ENCODE peak calls at places on chromosomes 4 and X, in five cellular contexts. J is lung, W is H7, X is uterus, L is ovary. U is an unnamed sample. For H3K27me3, the result is how much of the 10 kb centered on the place peaks cover.

GRCh38 chr4:38189445-38189844 is 229.2 kb downstream of the PTTG2 start:
- DNase-seq in J (no peak), W (no peak), X (no peak), L (no peak), U (no peak)

GRCh38 chr4:56181140-56181950 is 205.9 kb downstream of the AASDH start:
- DNase-seq in J (no peak), W (no peak), X (no peak), L (no peak), U (no peak)

GRCh38 chr4:169723207-169723606 is 34.5 kb downstream of the HPF1 start:
- DNase-seq in J (no peak), W (peak), X (no peak), L (no peak), U (no peak)

GRCh38 chr4:185638548-185639301 is 103.4 kb upstream of the PDLIM3 start:
- DNase-seq in J (no peak), W (peak), X (no peak), L (no peak), U (no peak)

GRCh38 chr4:1244081-1244977 is 4.6 kb downstream of the CTBP1 start:
- DNase-seq in J (no peak), W (peak), X (peak), L (peak), U (no peak)

GRCh38 chr4:48970471-48970921 is 15.6 kb upstream of the CWH43 start:
- DNase-seq in J (no peak), W (no peak), X (no peak), L (no peak), U (no peak)

GRCh38 chr4:168815373-168816345 is 194.4 kb downstream of the CBR4 start:
- DNase-seq in J (no peak), W (no peak), X (no peak), L (no peak), U (peak)

GRCh38 chrX:134673123-134673522 is 14.9 kb upstream of the PLAC1 start:
- DNase-seq in J (no peak), W (no peak), X (no peak), L (no peak), U (no peak)

GRCh38 chrX:13693341-13693871 is 4.5 kb downstream of the RAB9A start:
- DNase-seq in J (no peak), W (peak), X (no peak), L (no peak), U (no peak)

GRCh38 chr4:161894014-161894413 is 269.8 kb downstream of the FSTL5 start:
- DNase-seq in J (no peak), W (no peak), X (no peak), L (no peak), U (no peak)

GRCh38 chr4:88320174-88320779 is 35.9 kb upstream of the PPM1K start:
- DNase-seq in J (no peak), W (peak), X (no peak), L (no peak), U (no peak)

GRCh38 chrX:130091976-130092522 is 18.2 kb downstream of the ELF4 start:
- DNase-seq in J (peak), W (peak), X (no peak), L (no peak), U (no peak)

GRCh38 chr4:121738780-121739547 is 26.0 kb downstream of the SMIM43 start:
- DNase-seq in J (no peak), W (no peak), X (no peak), L (peak), U (no peak)

DNA sequence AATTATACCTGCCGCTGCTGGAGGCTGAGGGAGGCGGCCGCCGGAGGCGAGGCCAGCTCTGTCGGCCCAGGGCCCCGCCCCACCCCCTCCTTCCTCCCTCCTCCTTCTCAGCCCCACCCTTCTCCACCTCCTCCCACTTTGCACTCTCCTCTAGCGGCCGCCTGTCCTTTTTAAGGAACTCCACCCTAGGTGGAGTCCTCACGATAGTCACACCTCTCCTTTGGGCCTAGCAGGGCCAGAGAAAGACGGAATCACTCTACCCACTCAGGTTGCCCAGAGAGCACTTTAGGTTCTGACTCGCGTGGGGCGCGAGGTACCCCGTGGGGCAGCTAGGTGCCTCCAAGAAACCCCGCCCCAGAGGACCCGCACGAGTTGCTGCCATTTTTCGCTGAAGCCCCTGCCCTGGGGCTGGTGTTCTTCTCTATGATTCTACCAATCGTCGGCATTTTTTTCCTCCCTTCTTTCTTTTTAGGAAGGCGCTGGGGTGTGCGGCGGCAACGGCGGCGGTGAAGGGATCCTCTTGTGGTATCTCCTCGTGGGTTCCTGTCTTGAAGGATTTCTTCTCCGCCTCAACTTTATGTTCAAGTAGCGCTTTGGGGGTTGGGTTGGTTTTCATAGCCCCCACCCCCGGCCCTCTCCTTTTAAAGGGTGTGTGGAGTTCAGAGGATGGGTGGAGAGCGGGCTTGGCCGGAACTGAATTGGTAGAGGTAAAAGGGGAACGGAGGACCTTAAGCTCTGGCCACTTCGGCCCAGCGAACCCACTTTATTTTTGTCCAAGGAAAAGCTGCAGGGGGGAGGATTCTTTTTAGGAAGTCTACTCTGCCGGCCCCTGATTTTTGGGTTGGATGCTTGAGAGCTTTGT is at the start of gene KLF8:
- DNase-seq in J (peak), W (peak), X (peak), L (peak), U (peak)
- H3K4me3 ChIP-seq in J (peak), W (peak), X (peak), L (peak), U (peak)

GRCh38 chrX:71466979-71467523 is 65.9 kb upstream of the OGT start:
- DNase-seq in J (no peak), W (no peak), X (no peak), L (no peak), U (no peak)
- H3K27me3 ChIP-seq in J (under half), W (under half), X (under half), L (under half), U (under half)

GRCh38 chrX:49060914-49061313 is 2.1 kb downstream of the CCDC120 start:
- DNase-seq in J (no peak), W (no peak), X (no peak), L (no peak), U (no peak)

GRCh38 chrX:49061490-49061889 is 2.7 kb downstream of the CCDC120 start:
- DNase-seq in J (no peak), W (no peak), X (no peak), L (no peak), U (no peak)

GRCh38 chrX:49061916-49062315 is 3.1 kb downstream of the CCDC120 start:
- DNase-seq in J (no peak), W (peak), X (no peak), L (peak), U (no peak)

GRCh38 chrX:49058794-49059193 is at the start of gene CCDC120:
- DNase-seq in J (peak), W (peak), X (no peak), L (no peak), U (peak)

DNA sequence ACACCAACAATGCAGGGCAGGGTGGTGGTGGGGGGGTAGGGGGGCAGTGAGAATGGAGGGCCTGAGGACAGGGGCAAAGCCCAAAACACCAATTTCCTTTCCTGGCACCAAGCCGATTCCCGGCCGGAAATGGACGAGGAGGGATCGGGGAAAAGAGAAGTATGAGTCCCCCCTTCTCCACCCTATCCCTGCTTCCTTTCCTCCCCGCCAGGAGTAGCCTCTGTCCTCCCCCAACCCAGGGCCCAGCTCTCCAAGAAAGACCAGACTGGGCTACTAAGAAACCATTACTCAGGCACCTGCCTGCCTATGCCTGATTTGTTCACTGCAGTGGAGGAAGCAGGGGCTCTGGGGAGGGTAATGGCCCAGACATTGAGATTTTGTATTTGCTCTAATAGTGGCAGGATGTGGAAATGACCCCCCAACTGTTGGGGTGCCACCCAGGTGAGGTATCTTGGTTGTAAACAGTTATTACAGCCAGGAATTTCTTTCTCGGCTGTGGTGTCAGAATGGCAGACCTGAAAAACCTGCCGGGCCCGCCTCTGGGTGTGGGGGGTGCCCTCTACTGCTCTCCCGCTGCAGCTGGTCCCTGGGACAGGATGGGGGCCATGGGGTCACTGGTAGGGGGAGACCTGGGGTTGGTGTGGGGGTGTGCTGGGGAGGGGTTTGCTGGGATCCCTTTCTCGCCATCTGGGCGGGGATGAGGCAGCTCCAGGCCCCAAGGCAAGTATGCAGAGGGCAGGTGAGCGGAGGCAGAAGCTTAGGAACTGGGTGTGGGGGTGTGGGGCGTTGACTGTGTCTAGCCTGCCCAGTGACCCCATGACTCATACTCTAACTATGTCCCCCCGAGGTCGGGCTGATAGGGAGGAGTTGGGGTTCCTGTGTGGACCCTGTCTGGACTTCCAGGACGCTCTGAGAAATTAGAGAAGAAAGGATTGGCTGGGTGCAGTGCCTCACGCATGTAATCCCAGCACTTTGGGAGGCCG is 701 bp downstream of the CCDC120 start:
- DNase-seq in J (no peak), W (peak), X (no peak), L (no peak), U (peak)
- H3K4me3 ChIP-seq in J (peak), W (peak), X (no peak), L (no peak), U (peak)

GRCh38 chr4:80196259-80197131 is 808 bp upstream of the PRDM8 start:
- DNase-seq in J (no peak), W (peak), X (no peak), L (no peak), U (no peak)

GRCh38 chr4:80197132-80197573 is at the start of gene PRDM8:
- DNase-seq in J (no peak), W (peak), X (no peak), L (no peak), U (peak)

GRCh38 chr4:80199947-80200346 is 2.6 kb downstream of the PRDM8 start:
- DNase-seq in J (no peak), W (no peak), X (no peak), L (no peak), U (no peak)

GRCh38 chr4:80199004-80199579 is 1.8 kb downstream of the PRDM8 start:
- DNase-seq in J (no peak), W (no peak), X (no peak), L (no peak), U (no peak)

DNA sequence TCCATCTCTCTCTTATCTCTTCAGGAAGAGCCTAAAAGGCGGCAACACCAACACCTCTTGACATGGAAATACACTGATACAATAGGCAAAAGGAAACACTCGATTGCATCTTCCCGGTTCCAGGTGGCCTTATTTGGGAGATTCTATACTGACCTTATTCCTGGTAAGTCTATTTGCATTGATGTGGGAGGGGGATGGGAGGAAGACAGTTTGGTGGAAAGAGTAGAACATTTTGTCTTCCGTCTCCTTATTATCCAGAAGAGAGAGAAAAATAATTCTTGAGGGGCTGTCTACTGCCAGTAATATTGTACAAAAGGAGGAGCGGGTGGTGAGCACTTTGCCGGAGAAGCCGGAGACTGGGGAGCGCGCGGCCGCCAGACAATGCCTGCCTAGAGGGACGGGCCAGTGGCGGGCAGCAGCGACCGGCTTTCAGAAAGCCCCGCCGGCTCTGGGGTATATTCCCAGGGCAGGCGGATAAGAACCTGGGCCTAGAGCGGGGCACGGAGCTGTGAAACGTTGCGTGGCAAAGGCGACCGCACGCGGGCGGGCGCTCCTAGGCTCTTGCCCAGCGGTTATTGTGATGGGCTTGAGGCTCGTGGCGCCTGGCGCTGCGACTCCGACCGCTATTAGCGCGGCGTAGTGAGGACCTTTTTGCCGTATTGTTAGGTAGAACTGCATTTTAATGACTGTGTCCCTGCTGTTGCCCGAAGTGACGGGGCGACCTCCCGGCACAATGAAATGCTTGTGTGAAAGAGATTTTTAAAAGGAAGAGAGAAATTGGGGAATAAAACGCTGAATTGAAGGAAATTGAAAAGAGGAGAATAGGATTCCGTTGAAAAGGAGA is 520 bp downstream of the PRDM8 start:
- DNase-seq in J (no peak), W (peak), X (no peak), L (no peak), U (no peak)
- H3K27me3 ChIP-seq in J (under half), W (half or more), X (under half), L (under half), U (under half)

GRCh38 chrX:102720237-102721168 is at the start of gene GPRASP3:
- DNase-seq in J (peak), W (peak), X (peak), L (peak), U (peak)
- H3K4me3 ChIP-seq in J (peak), W (no peak), X (peak), L (peak), U (peak)

GRCh38 chr4:112510468-112511293 is 5.3 kb downstream of the NEUROG2 start:
- DNase-seq in J (no peak), W (peak), X (no peak), L (no peak), U (no peak)

GRCh38 chr4:112511294-112512118 is 4.5 kb downstream of the NEUROG2 start:
- DNase-seq in J (no peak), W (peak), X (no peak), L (no peak), U (no peak)

GRCh38 chr4:112514079-112514448 is 1.9 kb downstream of the NEUROG2 start:
- DNase-seq in J (no peak), W (peak), X (no peak), L (no peak), U (no peak)

GRCh38 chr4:112509243-112510190 is 6.5 kb downstream of the NEUROG2 start:
- DNase-seq in J (no peak), W (peak), X (no peak), L (no peak), U (no peak)

DNA sequence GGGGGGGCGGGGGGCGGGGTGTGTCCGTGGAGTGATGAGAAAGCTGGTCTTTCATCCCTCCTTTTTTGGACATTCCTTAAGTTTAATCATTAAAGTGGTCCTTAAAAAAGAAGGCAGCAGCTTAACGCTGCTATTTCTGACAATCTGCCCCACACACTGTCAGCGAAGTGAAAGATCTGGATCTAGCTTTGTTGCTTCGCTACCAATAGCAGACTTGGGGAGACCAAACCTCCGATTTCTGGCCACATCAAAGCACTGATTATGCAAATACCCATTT is 5.9 kb downstream of the NEUROG2 start:
- DNase-seq in J (no peak), W (no peak), X (no peak), L (no peak), U (no peak)
- H3K27me3 ChIP-seq in J (under half), W (half or more), X (half or more), L (under half), U (under half)

GRCh38 chr4:153222790-153223417 is 18.7 kb downstream of the TRIM2 start:
- DNase-seq in J (peak), W (peak), X (peak), L (peak), U (peak)
- H3K4me3 ChIP-seq in J (peak), W (peak), X (peak), L (peak), U (peak)